ENCODE peak calls at places on chromosomes 5 and 9, in ten cellular contexts. V is cerebellum; H is NCI-H187 treated with DMSO at 0.1 percent for 48 hours; R is LNCaP clone FGC; C is stimulated activated CD8-positive, alpha-beta memory T cell treated with anti-CD3 and anti-CD28 coated beads, Interleukin-2, amount 100 ng/mL, for 48 hours; X is T-helper 17 cell; K is tibial nerve; Z is activated effector memory CD4-positive, alpha-beta T cell treated with Interleukin-2 at 50 U/mL for 16 hours; S is hippocampal formation; Q is NCI-H1417. O is an unnamed sample.

GRCh38 chr9:133514475-133515239 is 10.1 kb downstream of the MYMK start:
- DNase-seq in C (no peak), H (no peak), K (peak), X (no peak), S (peak), Z (no peak), V (no peak), R (no peak), Q (peak), O (no peak)

GRCh38 chr9:135818718-135819475 is 88.4 kb downstream of the CAMSAP1 start:
- DNase-seq in V (no peak), K (no peak), S (no peak), X (no peak), C (no peak), Z (no peak), Q (no peak), R (no peak), H (no peak), O (no peak)

GRCh38 chr9:128553695-128554094 is 1.3 kb downstream of the SPTAN1 start:
- DNase-seq in X (no peak), Q (no peak), R (no peak), Z (no peak), C (no peak), S (no peak), V (no peak), H (no peak), K (no peak), O (no peak)

GRCh38 chr5:173281910-173282309 is 46.3 kb downstream of the STC2 start:
- DNase-seq in Q (no peak), V (no peak), K (no peak), H (no peak), C (no peak), X (no peak), S (no peak), R (no peak), Z (no peak), O (no peak)

GRCh38 chr9:87725356-87725899 is 491 bp upstream of the CTSL start:
- DNase-seq in V (peak), X (no peak), R (no peak), S (peak), K (no peak), C (no peak), H (no peak), Q (peak), Z (no peak), O (no peak)

GRCh38 chr9:129774791-129775149 is 21.9 kb upstream of the PTGES start:
- DNase-seq in R (no peak), Q (no peak), K (no peak), X (no peak), V (no peak), S (no peak), H (no peak), Z (no peak), C (no peak), O (no peak)

GRCh38 chr9:88418715-88419540 is 30.7 kb downstream of the SPIN1 start:
- DNase-seq in K (no peak), R (no peak), Q (no peak), X (no peak), Z (no peak), V (no peak), C (no peak), S (no peak), H (no peak), O (peak)

GRCh38 chr5:168613996-168614395 is 34.8 kb upstream of the PANK3 start:
- DNase-seq in Q (no peak), H (no peak), K (no peak), Z (no peak), V (no peak), S (no peak), C (no peak), R (no peak), X (no peak), O (no peak)

GRCh38 chr5:151406322-151406947 is 41.0 kb upstream of the SLC36A1 start:
- DNase-seq in C (no peak), R (no peak), K (no peak), X (no peak), S (no peak), H (no peak), Q (no peak), Z (no peak), V (no peak), O (no peak)

GRCh38 chr9:137479892-137480685 is 21.0 kb upstream of the NSMF start:
- DNase-seq in X (no peak), Z (no peak), R (no peak), Q (peak), H (no peak), S (no peak), K (no peak), C (no peak), V (peak), O (no peak)

GRCh38 chr9:128249914-128250838 is 25.6 kb downstream of the GOLGA2 start:
- DNase-seq in Z (peak), H (peak), Q (peak), K (peak), V (peak), C (peak), R (peak), X (peak), S (no peak), O (peak)

GRCh38 chr5:142356318-142356715 is 31.5 kb upstream of the SPRY4 start:
- DNase-seq in V (no peak), K (no peak), H (no peak), X (no peak), C (no peak), Q (no peak), S (no peak), Z (no peak), R (no peak), O (no peak)

GRCh38 chr9:118268046-118268445 is 563.8 kb downstream of the TLR4 start:
- DNase-seq in Z (no peak), X (no peak), C (no peak), V (no peak), H (no peak), R (no peak), Q (peak), K (no peak), S (no peak), O (no peak)

GRCh38 chr9:133137451-133138231 is 16.6 kb upstream of the RALGDS start:
- DNase-seq in H (no peak), S (peak), Z (no peak), Q (no peak), K (no peak), V (peak), X (no peak), C (no peak), R (no peak), O (no peak)

GRCh38 chr5:12217039-12217438 is 312.8 kb upstream of the CTNND2 start:
- DNase-seq in Q (no peak), S (no peak), K (no peak), Z (no peak), H (no peak), C (no peak), R (no peak), V (no peak), X (no peak), O (no peak)

GRCh38 chr9:130036099-130036498 is 6.9 kb downstream of the FNBP1 start:
- DNase-seq in C (no peak), K (no peak), Z (no peak), H (no peak), V (no peak), X (no peak), S (no peak), Q (no peak), R (no peak), O (no peak)

GRCh38 chr9:112618385-112619001 is 99.4 kb downstream of the INIP start:
- DNase-seq in C (no peak), X (no peak), S (no peak), R (no peak), K (no peak), V (peak), Z (no peak), H (no peak), Q (no peak), O (no peak)

GRCh38 chr5:665541-665955 is 27.6 kb downstream of the TPPP start:
- DNase-seq in K (no peak), H (no peak), R (no peak), Z (no peak), S (no peak), C (no peak), X (no peak), V (no peak), Q (no peak), O (no peak)

GRCh38 chr5:126497506-126497905 is 74.3 kb downstream of the GRAMD2B start:
- DNase-seq in H (no peak), S (no peak), K (no peak), Q (no peak), R (no peak), X (no peak), Z (no peak), V (peak), C (no peak), O (no peak)

GRCh38 chr9:38380230-38380871 is 12.2 kb upstream of the ALDH1B1 start:
- DNase-seq in H (no peak), S (no peak), K (no peak), Z (no peak), R (no peak), C (no peak), V (no peak), Q (no peak), X (no peak), O (no peak)

GRCh38 chr5:61023131-61023530 is 78.1 kb downstream of the NDUFAF2 start:
- DNase-seq in V (no peak), Q (no peak), C (no peak), H (no peak), X (no peak), R (no peak), S (no peak), Z (no peak), K (no peak), O (no peak)

GRCh38 chr9:97802276-97802675 is 50.8 kb upstream of the FOXE1 start:
- DNase-seq in C (no peak), X (no peak), S (no peak), Z (no peak), Q (no peak), H (no peak), R (no peak), K (no peak), V (no peak), O (no peak)

GRCh38 chr5:312845-313244 is 8.7 kb upstream of the AHRR start:
- DNase-seq in H (no peak), V (no peak), R (no peak), S (no peak), K (no peak), X (no peak), C (no peak), Q (no peak), Z (no peak), O (no peak)

GRCh38 chr5:137393196-137393993 is 105.7 kb downstream of the SPOCK1 start:
- DNase-seq in Z (no peak), H (no peak), S (no peak), C (no peak), R (peak), X (no peak), V (no peak), Q (no peak), K (no peak), O (no peak)

GRCh38 chr9:99211746-99212145 is 10.0 kb downstream of the ALG2 start:
- DNase-seq in Q (no peak), K (no peak), S (no peak), R (no peak), H (no peak), Z (no peak), X (no peak), C (no peak), V (no peak), O (no peak)

GRCh38 chr5:36777105-36777757 is 99.3 kb upstream of the NIPBL start:
- DNase-seq in S (no peak), R (peak), X (no peak), Q (peak), V (peak), H (no peak), Z (no peak), C (no peak), K (no peak), O (no peak)

GRCh38 chr5:98772415-98773213 is 849 bp upstream of the RGMB start:
- DNase-seq in Q (peak), V (peak), K (peak), S (peak), H (peak), X (peak), C (peak), Z (peak), R (peak), O (no peak)

GRCh38 chr5:123359454-123359853 is 63.7 kb downstream of the CEP120 start:
- DNase-seq in X (no peak), V (no peak), H (no peak), Q (no peak), R (no peak), Z (no peak), K (no peak), S (no peak), C (no peak), O (no peak)

GRCh38 chr9:107044872-107045271 is 181.9 kb downstream of the ZNF462 start:
- DNase-seq in Q (no peak), V (no peak), R (no peak), Z (no peak), X (no peak), K (no peak), S (no peak), H (no peak), C (no peak), O (no peak)

GRCh38 chr9:94511134-94511942 is 43.5 kb upstream of the PCAT7 start:
- DNase-seq in S (no peak), H (no peak), R (no peak), Z (no peak), V (no peak), C (no peak), K (no peak), Q (no peak), X (no peak), O (no peak)

GRCh38 chr9:6946583-6946982 is 188.8 kb downstream of the KDM4C start:
- DNase-seq in K (no peak), R (no peak), V (no peak), S (no peak), Q (no peak), Z (no peak), C (no peak), H (no peak), X (no peak), O (no peak)

GRCh38 chr9:7912037-7912535 is 112.5 kb upstream of the DMAC1 start:
- DNase-seq in H (no peak), X (no peak), S (no peak), C (no peak), V (no peak), Z (no peak), Q (no peak), K (no peak), R (no peak), O (no peak)

GRCh38 chr9:21316860-21317259 is 11.7 kb upstream of the IFNA5 start:
- DNase-seq in Z (no peak), V (no peak), C (no peak), H (no peak), X (no peak), R (no peak), Q (no peak), K (no peak), S (no peak), O (no peak)

GRCh38 chr9:131204285-131204684 is 72.0 kb downstream of the FAM78A start:
- DNase-seq in K (no peak), H (no peak), V (no peak), R (no peak), C (no peak), X (no peak), Z (no peak), S (no peak), Q (no peak), O (no peak)

O was measured in activated T-cell treated with anti-CD3 and anti-CD28 coated beads for 24 hours.